ENCODE peak calls at places on chromosomes 16 and 17, in nine cellular contexts. One of them, this sample, is unnamed.

GRCh38 chr16:49000594-49000993 is 281.0 kb downstream of the CBLN1 start:
- DNase-seq in RPMI7951: no peak
- DNase-seq in brain microvascular endothelial cell: no peak
- DNase-seq in stimulated activated CD8-positive, alpha-beta memory T cell treated with anti-CD3 and anti-CD28 coated beads, Interleukin-7, amount 100 ng/mL, for 4 hours: no peak
- DNase-seq in Right ventricle myocardium superior: no peak
- DNase-seq in A549: no peak
- DNase-seq in stomach: no peak
- DNase-seq in T47D: no peak
- DNase-seq in Calu3: no peak
- DNase-seq in this sample: no peak

GRCh38 chr16:29974291-29975133 is 844 bp downstream of the TAOK2 start:
- DNase-seq in RPMI7951: no peak
- DNase-seq in brain microvascular endothelial cell: no peak
- DNase-seq in stimulated activated CD8-positive, alpha-beta memory T cell treated with anti-CD3 and anti-CD28 coated beads, Interleukin-7, amount 100 ng/mL, for 4 hours: no peak
- DNase-seq in Right ventricle myocardium superior: peak
- DNase-seq in A549: no peak
- DNase-seq in stomach: no peak
- DNase-seq in T47D: no peak
- DNase-seq in Calu3: peak
- DNase-seq in this sample: no peak

GRCh38 chr16:88633684-88634140 is 4.7 kb upstream of the IL17C start:
- DNase-seq in RPMI7951: peak
- DNase-seq in brain microvascular endothelial cell: peak
- DNase-seq in stimulated activated CD8-positive, alpha-beta memory T cell treated with anti-CD3 and anti-CD28 coated beads, Interleukin-7, amount 100 ng/mL, for 4 hours: peak
- DNase-seq in Right ventricle myocardium superior: no peak
- DNase-seq in A549: peak
- DNase-seq in stomach: peak
- DNase-seq in T47D: no peak
- DNase-seq in Calu3: peak
- DNase-seq in this sample: no peak

GRCh38 chr17:59219992-59220327 is 351 bp upstream of the GDPD1 start:
- DNase-seq in RPMI7951: no peak
- DNase-seq in brain microvascular endothelial cell: no peak
- DNase-seq in stimulated activated CD8-positive, alpha-beta memory T cell treated with anti-CD3 and anti-CD28 coated beads, Interleukin-7, amount 100 ng/mL, for 4 hours: no peak
- DNase-seq in Right ventricle myocardium superior: no peak
- DNase-seq in A549: no peak
- DNase-seq in stomach: no peak
- DNase-seq in T47D: no peak
- DNase-seq in Calu3: no peak
- DNase-seq in this sample: no peak

GRCh38 chr17:48723555-48724239 is 712 bp downstream of the PRAC2 start:
- DNase-seq in RPMI7951: peak
- DNase-seq in brain microvascular endothelial cell: no peak
- DNase-seq in stimulated activated CD8-positive, alpha-beta memory T cell treated with anti-CD3 and anti-CD28 coated beads, Interleukin-7, amount 100 ng/mL, for 4 hours: no peak
- DNase-seq in Right ventricle myocardium superior: no peak
- DNase-seq in A549: no peak
- DNase-seq in stomach: no peak
- DNase-seq in T47D: no peak
- DNase-seq in Calu3: peak
- DNase-seq in this sample: no peak

GRCh38 chr17:77854759-77855745 is 103.5 kb upstream of the TNRC6C start:
- DNase-seq in RPMI7951: no peak
- DNase-seq in brain microvascular endothelial cell: no peak
- DNase-seq in stimulated activated CD8-positive, alpha-beta memory T cell treated with anti-CD3 and anti-CD28 coated beads, Interleukin-7, amount 100 ng/mL, for 4 hours: no peak
- DNase-seq in Right ventricle myocardium superior: no peak
- DNase-seq in A549: no peak
- DNase-seq in stomach: no peak
- DNase-seq in T47D: no peak
- DNase-seq in Calu3: no peak
- DNase-seq in this sample: no peak

GRCh38 chr17:58311429-58311894 is 17.1 kb downstream of the TSPOAP1 start:
- DNase-seq in RPMI7951: no peak
- DNase-seq in brain microvascular endothelial cell: no peak
- DNase-seq in stimulated activated CD8-positive, alpha-beta memory T cell treated with anti-CD3 and anti-CD28 coated beads, Interleukin-7, amount 100 ng/mL, for 4 hours: no peak
- DNase-seq in Right ventricle myocardium superior: peak
- DNase-seq in A549: no peak
- DNase-seq in stomach: no peak
- DNase-seq in T47D: no peak
- DNase-seq in Calu3: no peak
- DNase-seq in this sample: no peak

GRCh38 chr17:19676901-19677300 is 28.4 kb downstream of the ALDH3A2 start:
- DNase-seq in RPMI7951: no peak
- DNase-seq in brain microvascular endothelial cell: no peak
- DNase-seq in stimulated activated CD8-positive, alpha-beta memory T cell treated with anti-CD3 and anti-CD28 coated beads, Interleukin-7, amount 100 ng/mL, for 4 hours: no peak
- DNase-seq in Right ventricle myocardium superior: no peak
- DNase-seq in A549: no peak
- DNase-seq in stomach: no peak
- DNase-seq in T47D: peak
- DNase-seq in Calu3: no peak
- DNase-seq in this sample: no peak

GRCh38 chr16:106623-107324 is 28.7 kb downstream of the MPG start:
- DNase-seq in RPMI7951: peak
- DNase-seq in brain microvascular endothelial cell: peak
- DNase-seq in stimulated activated CD8-positive, alpha-beta memory T cell treated with anti-CD3 and anti-CD28 coated beads, Interleukin-7, amount 100 ng/mL, for 4 hours: peak
- DNase-seq in Right ventricle myocardium superior: no peak
- DNase-seq in A549: peak
- DNase-seq in stomach: peak
- DNase-seq in T47D: peak
- DNase-seq in Calu3: peak
- DNase-seq in this sample: no peak

GRCh38 chr17:4815043-4815675 is 8.2 kb downstream of the PLD2 start:
- DNase-seq in RPMI7951: no peak
- DNase-seq in brain microvascular endothelial cell: no peak
- DNase-seq in stimulated activated CD8-positive, alpha-beta memory T cell treated with anti-CD3 and anti-CD28 coated beads, Interleukin-7, amount 100 ng/mL, for 4 hours: no peak
- DNase-seq in Right ventricle myocardium superior: no peak
- DNase-seq in A549: no peak
- DNase-seq in stomach: no peak
- DNase-seq in T47D: no peak
- DNase-seq in Calu3: no peak
- DNase-seq in this sample: no peak

GRCh38 chr17:75191584-75191983 is 8.8 kb upstream of the SUMO2 start:
- DNase-seq in RPMI7951: peak
- DNase-seq in brain microvascular endothelial cell: no peak
- DNase-seq in stimulated activated CD8-positive, alpha-beta memory T cell treated with anti-CD3 and anti-CD28 coated beads, Interleukin-7, amount 100 ng/mL, for 4 hours: no peak
- DNase-seq in Right ventricle myocardium superior: no peak
- DNase-seq in A549: no peak
- DNase-seq in stomach: no peak
- DNase-seq in T47D: no peak
- DNase-seq in Calu3: no peak
- DNase-seq in this sample: no peak

GRCh38 chr17:8304181-8304910 is 5.7 kb upstream of the ARHGEF15 start:
- DNase-seq in RPMI7951: peak
- DNase-seq in brain microvascular endothelial cell: no peak
- DNase-seq in stimulated activated CD8-positive, alpha-beta memory T cell treated with anti-CD3 and anti-CD28 coated beads, Interleukin-7, amount 100 ng/mL, for 4 hours: no peak
- DNase-seq in Right ventricle myocardium superior: no peak
- DNase-seq in A549: peak
- DNase-seq in stomach: no peak
- DNase-seq in T47D: no peak
- DNase-seq in Calu3: no peak
- DNase-seq in this sample: no peak

GRCh38 chr16:75247249-75247648 is 4.2 kb downstream of the BCAR1 start:
- DNase-seq in RPMI7951: no peak
- DNase-seq in brain microvascular endothelial cell: no peak
- DNase-seq in stimulated activated CD8-positive, alpha-beta memory T cell treated with anti-CD3 and anti-CD28 coated beads, Interleukin-7, amount 100 ng/mL, for 4 hours: no peak
- DNase-seq in Right ventricle myocardium superior: no peak
- DNase-seq in A549: no peak
- DNase-seq in stomach: no peak
- DNase-seq in T47D: no peak
- DNase-seq in Calu3: no peak
- DNase-seq in this sample: no peak

GRCh38 chr17:30922235-30922993 is 669 bp downstream of the ADAP2 start:
- DNase-seq in RPMI7951: no peak
- DNase-seq in brain microvascular endothelial cell: no peak
- DNase-seq in stimulated activated CD8-positive, alpha-beta memory T cell treated with anti-CD3 and anti-CD28 coated beads, Interleukin-7, amount 100 ng/mL, for 4 hours: no peak
- DNase-seq in Right ventricle myocardium superior: peak
- DNase-seq in A549: no peak
- DNase-seq in stomach: no peak
- DNase-seq in T47D: peak
- DNase-seq in Calu3: peak
- DNase-seq in this sample: no peak

GRCh38 chr17:60173304-60173807 is 23.6 kb downstream of the CA4 start:
- DNase-seq in RPMI7951: no peak
- DNase-seq in brain microvascular endothelial cell: no peak
- DNase-seq in stimulated activated CD8-positive, alpha-beta memory T cell treated with anti-CD3 and anti-CD28 coated beads, Interleukin-7, amount 100 ng/mL, for 4 hours: no peak
- DNase-seq in Right ventricle myocardium superior: no peak
- DNase-seq in A549: no peak
- DNase-seq in stomach: no peak
- DNase-seq in T47D: no peak
- DNase-seq in Calu3: no peak
- DNase-seq in this sample: no peak

GRCh38 chr16:21116148-21116693 is 34.4 kb downstream of the DNAH3 start:
- DNase-seq in RPMI7951: peak
- DNase-seq in brain microvascular endothelial cell: no peak
- DNase-seq in stimulated activated CD8-positive, alpha-beta memory T cell treated with anti-CD3 and anti-CD28 coated beads, Interleukin-7, amount 100 ng/mL, for 4 hours: no peak
- DNase-seq in Right ventricle myocardium superior: no peak
- DNase-seq in A549: no peak
- DNase-seq in stomach: no peak
- DNase-seq in T47D: no peak
- DNase-seq in Calu3: no peak
- DNase-seq in this sample: no peak

GRCh38 chr17:78013683-78014467 is 55.4 kb downstream of the TNRC6C start:
- DNase-seq in RPMI7951: peak
- DNase-seq in brain microvascular endothelial cell: peak
- DNase-seq in stimulated activated CD8-positive, alpha-beta memory T cell treated with anti-CD3 and anti-CD28 coated beads, Interleukin-7, amount 100 ng/mL, for 4 hours: no peak
- DNase-seq in Right ventricle myocardium superior: no peak
- DNase-seq in A549: peak
- DNase-seq in stomach: peak
- DNase-seq in T47D: peak
- DNase-seq in Calu3: peak
- DNase-seq in this sample: no peak

GRCh38 chr17:32261521-32261792 is 4.2 kb upstream of the RHBDL3 start:
- DNase-seq in RPMI7951: no peak
- DNase-seq in brain microvascular endothelial cell: no peak
- DNase-seq in stimulated activated CD8-positive, alpha-beta memory T cell treated with anti-CD3 and anti-CD28 coated beads, Interleukin-7, amount 100 ng/mL, for 4 hours: no peak
- DNase-seq in Right ventricle myocardium superior: no peak
- DNase-seq in A549: peak
- DNase-seq in stomach: no peak
- DNase-seq in T47D: no peak
- DNase-seq in Calu3: no peak
- DNase-seq in this sample: no peak

GRCh38 chr17:59972778-59973177 is 8.2 kb upstream of the RNFT1 start:
- DNase-seq in RPMI7951: peak
- DNase-seq in brain microvascular endothelial cell: peak
- DNase-seq in stimulated activated CD8-positive, alpha-beta memory T cell treated with anti-CD3 and anti-CD28 coated beads, Interleukin-7, amount 100 ng/mL, for 4 hours: no peak
- DNase-seq in Right ventricle myocardium superior: no peak
- DNase-seq in A549: no peak
- DNase-seq in stomach: no peak
- DNase-seq in T47D: no peak
- DNase-seq in Calu3: no peak
- DNase-seq in this sample: no peak

GRCh38 chr16:49854227-49855203 is 1.4 kb downstream of the ZNF423 start:
- DNase-seq in RPMI7951: no peak
- DNase-seq in brain microvascular endothelial cell: no peak
- DNase-seq in stimulated activated CD8-positive, alpha-beta memory T cell treated with anti-CD3 and anti-CD28 coated beads, Interleukin-7, amount 100 ng/mL, for 4 hours: no peak
- DNase-seq in Right ventricle myocardium superior: peak
- DNase-seq in A549: no peak
- DNase-seq in stomach: no peak
- DNase-seq in T47D: no peak
- DNase-seq in Calu3: peak
- DNase-seq in this sample: peak

GRCh38 chr16:70767377-70768204 is 33.4 kb downstream of the VAC14 start:
- DNase-seq in RPMI7951: peak
- DNase-seq in brain microvascular endothelial cell: no peak
- DNase-seq in stimulated activated CD8-positive, alpha-beta memory T cell treated with anti-CD3 and anti-CD28 coated beads, Interleukin-7, amount 100 ng/mL, for 4 hours: no peak
- DNase-seq in Right ventricle myocardium superior: no peak
- DNase-seq in A549: no peak
- DNase-seq in stomach: no peak
- DNase-seq in T47D: no peak
- DNase-seq in Calu3: peak
- DNase-seq in this sample: no peak

GRCh38 chr16:10168258-10168657 is 14.0 kb downstream of the GRIN2A start:
- DNase-seq in RPMI7951: peak
- DNase-seq in brain microvascular endothelial cell: no peak
- DNase-seq in stimulated activated CD8-positive, alpha-beta memory T cell treated with anti-CD3 and anti-CD28 coated beads, Interleukin-7, amount 100 ng/mL, for 4 hours: no peak
- DNase-seq in Right ventricle myocardium superior: no peak
- DNase-seq in A549: no peak
- DNase-seq in stomach: no peak
- DNase-seq in T47D: no peak
- DNase-seq in Calu3: no peak
- DNase-seq in this sample: no peak

GRCh38 chr17:40027614-40028012 is 12.4 kb downstream of the CSF3 start:
- DNase-seq in RPMI7951: no peak
- DNase-seq in brain microvascular endothelial cell: no peak
- DNase-seq in stimulated activated CD8-positive, alpha-beta memory T cell treated with anti-CD3 and anti-CD28 coated beads, Interleukin-7, amount 100 ng/mL, for 4 hours: no peak
- DNase-seq in Right ventricle myocardium superior: no peak
- DNase-seq in A549: no peak
- DNase-seq in stomach: no peak
- DNase-seq in T47D: no peak
- DNase-seq in Calu3: no peak
- DNase-seq in this sample: no peak

GRCh38 chr17:68431661-68432071 is 25.6 kb downstream of the WIPI1 start:
- DNase-seq in RPMI7951: peak
- DNase-seq in brain microvascular endothelial cell: peak
- DNase-seq in stimulated activated CD8-positive, alpha-beta memory T cell treated with anti-CD3 and anti-CD28 coated beads, Interleukin-7, amount 100 ng/mL, for 4 hours: no peak
- DNase-seq in Right ventricle myocardium superior: no peak
- DNase-seq in A549: peak
- DNase-seq in stomach: no peak
- DNase-seq in T47D: peak
- DNase-seq in Calu3: no peak
- DNase-seq in this sample: no peak

GRCh38 chr16:68179196-68179795 is 56.6 kb downstream of the ESRP2 start:
- DNase-seq in RPMI7951: no peak
- DNase-seq in brain microvascular endothelial cell: peak
- DNase-seq in stimulated activated CD8-positive, alpha-beta memory T cell treated with anti-CD3 and anti-CD28 coated beads, Interleukin-7, amount 100 ng/mL, for 4 hours: no peak
- DNase-seq in Right ventricle myocardium superior: no peak
- DNase-seq in A549: no peak
- DNase-seq in stomach: no peak
- DNase-seq in T47D: no peak
- DNase-seq in Calu3: no peak
- DNase-seq in this sample: no peak

GRCh38 chr17:48725005-48725293 is 2.0 kb downstream of the PRAC2 start:
- DNase-seq in RPMI7951: no peak
- DNase-seq in brain microvascular endothelial cell: no peak
- DNase-seq in stimulated activated CD8-positive, alpha-beta memory T cell treated with anti-CD3 and anti-CD28 coated beads, Interleukin-7, amount 100 ng/mL, for 4 hours: no peak
- DNase-seq in Right ventricle myocardium superior: no peak
- DNase-seq in A549: no peak
- DNase-seq in stomach: no peak
- DNase-seq in T47D: no peak
- DNase-seq in Calu3: no peak
- DNase-seq in this sample: no peak

GRCh38 chr17:79619196-79619595 is 8.3 kb upstream of the RBFOX3 start:
- DNase-seq in RPMI7951: no peak
- DNase-seq in brain microvascular endothelial cell: no peak
- DNase-seq in stimulated activated CD8-positive, alpha-beta memory T cell treated with anti-CD3 and anti-CD28 coated beads, Interleukin-7, amount 100 ng/mL, for 4 hours: no peak
- DNase-seq in Right ventricle myocardium superior: no peak
- DNase-seq in A549: no peak
- DNase-seq in stomach: no peak
- DNase-seq in T47D: no peak
- DNase-seq in Calu3: no peak
- DNase-seq in this sample: no peak

GRCh38 chr16:85395207-85395912 is 217.8 kb upstream of the GSE1 start:
- DNase-seq in RPMI7951: peak
- DNase-seq in brain microvascular endothelial cell: peak
- DNase-seq in stimulated activated CD8-positive, alpha-beta memory T cell treated with anti-CD3 and anti-CD28 coated beads, Interleukin-7, amount 100 ng/mL, for 4 hours: no peak
- DNase-seq in Right ventricle myocardium superior: peak
- DNase-seq in A549: peak
- DNase-seq in stomach: peak
- DNase-seq in T47D: no peak
- DNase-seq in Calu3: peak
- DNase-seq in this sample: peak

GRCh38 chr16:52592216-52592592 is 45.3 kb upstream of the TOX3 start:
- DNase-seq in RPMI7951: no peak
- DNase-seq in brain microvascular endothelial cell: no peak
- DNase-seq in stimulated activated CD8-positive, alpha-beta memory T cell treated with anti-CD3 and anti-CD28 coated beads, Interleukin-7, amount 100 ng/mL, for 4 hours: no peak
- DNase-seq in Right ventricle myocardium superior: no peak
- DNase-seq in A549: no peak
- DNase-seq in stomach: no peak
- DNase-seq in T47D: no peak
- DNase-seq in Calu3: no peak
- DNase-seq in this sample: no peak